ENCODE peak calls at places on chromosomes 13 and 19, in five cellular contexts. P, H, Z, X and N are unnamed samples.

GRCh38 chr13:109509154-109509905 is 277.1 kb downstream of the IRS2 start:
- DNase-seq in H (no peak), Z (no peak), P (no peak), X (no peak), N (no peak)

GRCh38 chr19:3613765-3614661 is 7.3 kb upstream of the TBXA2R start:
- DNase-seq in X (no peak), Z (no peak), P (no peak), H (no peak), N (no peak)

GRCh38 chr13:40370662-40371061 is 295.8 kb downstream of the FOXO1 start:
- DNase-seq in Z (no peak), H (no peak), X (no peak), P (no peak), N (no peak)

GRCh38 chr19:30344446-30345425 is 27.4 kb upstream of the ZNF536 start:
- DNase-seq in X (peak; percentile 16), P (no peak), Z (no peak), H (no peak), N (no peak)

GRCh38 chr13:80399340-80400163 is 58.6 kb upstream of the SPRY2 start:
- DNase-seq in P (peak; percentile 25), X (no peak), Z (no peak), H (no peak), N (no peak)

GRCh38 chr13:29583073-29583785 is 12.3 kb downstream of the SLC7A1 start:
- DNase-seq in Z (no peak), H (no peak), X (no peak), P (no peak), N (no peak)

GRCh38 chr19:36838784-36839324 is 667 bp upstream of the ZNF790 start:
- DNase-seq in H (no peak), X (no peak), P (no peak), Z (no peak), N (no peak)

GRCh38 chr13:112146073-112146360 is 79.1 kb downstream of the SOX1 start:
- DNase-seq in P (no peak), Z (no peak), X (no peak), H (no peak), N (no peak)

GRCh38 chr13:108176685-108177274 is 38.6 kb downstream of the LIG4 start:
- DNase-seq in Z (no peak), H (peak; percentile 34), P (peak; percentile 44), X (no peak), N (no peak)

GRCh38 chr19:41928221-41928683 is at the start of gene ERFL:
- DNase-seq in X (no peak), H (no peak), P (peak; percentile 28), Z (no peak), N (no peak)

GRCh38 chr13:105442941-105443340 is 1092.5 kb downstream of the EFNB2 start:
- DNase-seq in P (no peak), H (peak; percentile 12), X (no peak), Z (no peak), N (no peak)

GRCh38 chr13:112098699-112099098 is 31.8 kb downstream of the SOX1 start:
- DNase-seq in H (no peak), Z (no peak), P (no peak), X (no peak), N (no peak)

GRCh38 chr13:107942030-107942617 is 273.2 kb downstream of the LIG4 start:
- DNase-seq in H (no peak), X (no peak), Z (no peak), P (no peak), N (no peak)

GRCh38 chr13:110047511-110047910 is 259.4 kb downstream of the COL4A1 start:
- DNase-seq in H (no peak), P (no peak), Z (no peak), X (no peak), N (no peak)

GRCh38 chr19:35757231-35757748 is 461 bp upstream of the HSPB6 start:
- DNase-seq in X (peak; percentile 62), Z (peak; percentile 29), H (peak; percentile 84), P (peak; percentile 78), N (no peak)

GRCh38 chr13:52879950-52880650 is 31.7 kb upstream of the PCDH8 start:
- DNase-seq in H (no peak), P (peak; percentile 48), X (no peak), Z (no peak), N (no peak)

GRCh38 chr13:75666646-75667351 is 30.7 kb downstream of the LMO7 start:
- DNase-seq in H (no peak), X (no peak), Z (no peak), P (no peak), N (no peak)

GRCh38 chr13:54884645-54885044 is 1856.0 kb downstream of the OLFM4 start:
- DNase-seq in H (no peak), P (no peak), X (no peak), Z (no peak), N (no peak)

GRCh38 chr19:38618590-38619360 is at the start of gene EIF3K:
- DNase-seq in X (peak; percentile 95), H (peak; percentile 96), Z (peak; percentile 99), P (peak; percentile 99), N (peak; percentile 99)

GRCh38 chr13:66794340-66795031 is 435.6 kb downstream of the PCDH9 start:
- DNase-seq in X (no peak), P (no peak), Z (no peak), H (no peak), N (no peak)